ENCODE peak calls at places on chromosomes 11 and 22, in five cellular contexts. L, I, O, R and V are unnamed samples.
A peak's percentile ranks its signal among the peaks of the same experiment; 100 is the strongest.

GRCh38 chr11:69010361-69010891 is 2.6 kb downstream of the MRGPRF start:
- DNase-seq in L (no peak), O (no peak), I (peak; percentile 52), R (no peak), V (no peak)

GRCh38 chr11:117970400-117971024 is 15.7 kb upstream of the IL10RA start:
- DNase-seq in I (peak; percentile 66), O (peak; percentile 39), L (no peak), R (no peak), V (no peak)

GRCh38 chr22:49394116-49394785 is 433.4 kb downstream of the BRD1 start:
- DNase-seq in O (no peak), R (no peak), L (no peak), I (no peak), V (no peak)

GRCh38 chr11:70878366-70878765 is 374.0 kb downstream of the SHANK2 start:
- DNase-seq in O (no peak), I (no peak), L (no peak), R (no peak), V (no peak)

GRCh38 chr22:40463017-40463631 is 92.7 kb downstream of the SGSM3 start:
- DNase-seq in R (no peak), O (no peak), L (no peak), I (peak; percentile 84), V (no peak)

GRCh38 chr11:11349870-11350325 is 3.2 kb downstream of the CSNK2A3 start:
- DNase-seq in L (no peak), R (peak; percentile 22), I (no peak), O (no peak), V (no peak)

GRCh38 chr11:126888126-126888712 is 112.4 kb downstream of the KIRREL3 start:
- DNase-seq in L (no peak), I (no peak), O (no peak), R (no peak), V (no peak)

GRCh38 chr22:19846620-19847344 is 7.9 kb downstream of the GNB1L start:
- DNase-seq in O (no peak), L (no peak), I (no peak), R (no peak), V (no peak)

GRCh38 chr11:78417175-78417887 is at the start of gene GAB2:
- DNase-seq in R (no peak), O (peak; percentile 59), L (no peak), I (peak; percentile 92), V (no peak)

GRCh38 chr11:100574894-100575769 is 112.0 kb upstream of the ARHGAP42 start:
- DNase-seq in R (no peak), I (no peak), O (no peak), L (no peak), V (no peak)

GRCh38 chr22:32020117-32020516 is 22.9 kb upstream of the SLC5A1 start:
- DNase-seq in R (no peak), I (no peak), O (no peak), L (no peak), V (no peak)

GRCh38 chr11:95322546-95322945 is 91.5 kb upstream of the SESN3 start:
- DNase-seq in L (no peak), R (no peak), I (no peak), O (no peak), V (no peak)

GRCh38 chr11:58770166-58770565 is 38.4 kb upstream of the GLYAT start:
- DNase-seq in O (no peak), L (no peak), R (no peak), I (no peak), V (no peak)

GRCh38 chr11:14242198-14242597 is 116.8 kb downstream of the RRAS2 start:
- DNase-seq in R (no peak), I (no peak), O (no peak), L (no peak), V (no peak)

GRCh38 chr11:11752688-11753087 is 89.1 kb upstream of the USP47 start:
- DNase-seq in R (no peak), L (no peak), O (no peak), I (no peak), V (no peak)

GRCh38 chr11:20671856-20672546 is 2.6 kb downstream of the NELL1 start:
- DNase-seq in O (no peak), R (no peak), L (no peak), I (no peak), V (no peak)

GRCh38 chr22:21865041-21865440 is 2.4 kb downstream of the MAPK1 start:
- DNase-seq in R (no peak), L (no peak), O (no peak), I (no peak), V (peak; percentile 24)

GRCh38 chr11:124394408-124394807 is 4.4 kb downstream of the OR8B3 start:
- DNase-seq in I (no peak), L (no peak), O (no peak), R (no peak), V (no peak)

GRCh38 chr11:69588270-69588669 is 52.7 kb upstream of the CCND1 start:
- DNase-seq in L (no peak), I (no peak), R (no peak), O (no peak), V (no peak)

GRCh38 chr11:64879226-64879900 is 942 bp upstream of the EHD1 start:
- DNase-seq in O (no peak), L (no peak), R (no peak), I (peak; percentile 89), V (no peak)

GRCh38 chr11:8090756-8091155 is 9.7 kb downstream of the TUB start:
- DNase-seq in I (peak; percentile 24), R (peak; percentile 48), O (no peak), L (no peak), V (no peak)

GRCh38 chr22:42921301-42921700 is 64.2 kb upstream of the ARFGAP3 start:
- DNase-seq in L (no peak), O (no peak), I (peak; percentile 13), R (no peak), V (no peak)

GRCh38 chr22:33971561-33971961 is 51.3 kb upstream of the LARGE1 start:
- DNase-seq in I (no peak), O (no peak), L (peak; percentile 47), R (no peak), V (no peak)

GRCh38 chr11:119509277-119509841 is 86.4 kb upstream of the THY1 start:
- DNase-seq in R (no peak), I (no peak), O (no peak), L (no peak), V (no peak)

DNA sequence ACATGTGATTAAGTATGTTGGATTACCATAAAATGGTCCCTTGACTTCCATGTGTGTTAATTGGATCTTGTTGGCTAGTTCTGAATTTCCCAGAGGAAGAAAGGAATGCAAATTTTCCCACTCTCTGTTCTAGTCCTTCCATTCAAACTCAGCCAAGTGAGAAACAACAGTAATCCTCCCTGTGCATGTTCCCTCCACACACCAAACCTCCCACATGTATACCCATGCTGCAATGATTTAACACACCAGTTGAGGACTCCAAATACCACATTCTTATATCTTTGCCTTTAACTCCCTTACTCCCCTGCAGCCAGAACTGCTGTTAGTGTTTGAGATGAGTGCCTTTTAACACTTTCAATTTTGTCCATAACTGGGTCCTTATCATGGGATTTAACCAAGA is 1158.9 kb downstream of the DLG2 start:
- DNase-seq in O (no peak), L (no peak), I (no peak), R (no peak), V (no peak)
- H3K4me3 ChIP-seq in O (no peak overlapping the region), L (no peak overlapping the region), I (no peak overlapping the region), R (no peak overlapping the region), V (no peak overlapping the region)

GRCh38 chr11:9461068-9461759 is 402 bp downstream of the ZNF143 start:
- DNase-seq in L (peak; percentile 73), I (peak; percentile 96), O (peak; percentile 91), R (peak; percentile 90), V (peak; percentile 81)
- TF ChIP-seq POLR2A in L (peak; percentile 75), I (peak; percentile 97), O (peak; percentile 96), R (peak; percentile 83), V (peak; percentile 64)

GRCh38 chr11:61697093-61697492 is 16.9 kb downstream of the DAGLA start:
- DNase-seq in I (no peak), O (no peak), R (no peak), L (no peak), V (peak; percentile 32)

GRCh38 chr11:61693897-61694840 is 14.0 kb downstream of the DAGLA start:
- DNase-seq in L (no peak), O (no peak), R (no peak), I (no peak), V (no peak)

GRCh38 chr11:61694971-61695706 is 14.9 kb downstream of the DAGLA start:
- DNase-seq in O (no peak), L (peak; percentile 19), R (no peak), I (no peak), V (peak; percentile 88)

GRCh38 chr11:61696602-61697001 is 16.4 kb downstream of the DAGLA start:
- DNase-seq in O (no peak), L (no peak), R (no peak), I (no peak), V (no peak)

DNA sequence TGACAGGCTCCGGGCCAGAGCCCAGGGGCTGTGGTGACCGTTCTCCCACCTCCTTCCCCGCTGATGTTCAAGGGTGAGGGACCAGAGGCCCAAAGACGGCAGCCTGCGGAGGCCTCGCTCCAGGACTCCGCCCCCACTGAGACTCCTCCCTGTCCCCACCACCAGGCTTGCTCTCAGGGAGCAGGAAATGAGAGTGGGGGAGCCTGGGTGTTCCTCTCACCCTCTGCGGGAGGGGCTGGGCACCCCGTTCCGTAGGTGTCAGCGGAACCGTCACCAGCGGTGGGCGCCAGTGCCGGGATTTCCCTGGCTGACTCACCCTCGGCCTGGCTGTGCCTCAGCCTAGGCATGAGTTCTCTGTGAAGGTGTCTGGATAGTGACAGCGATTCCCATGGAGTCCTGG is 15.7 kb downstream of the DAGLA start:
- DNase-seq in R (peak; percentile 68), I (peak; percentile 89), L (peak; percentile 46), O (peak; percentile 62), V (peak; percentile 83)
- H3K27ac ChIP-seq in R (peak overlapping the region; percentile 27), I (peak overlapping the region; percentile 73), L (peak overlapping the region; percentile 90), O (no peak overlapping the region), V (peak overlapping the region; percentile 98)

GRCh38 chr11:1694846-1695547 is 2.0 kb upstream of the KRTAP5-6 start:
- DNase-seq in O (peak; percentile 45), L (no peak), R (no peak), I (peak; percentile 59), V (no peak)

GRCh38 chr11:1692708-1693326 is 4.2 kb upstream of the KRTAP5-6 start:
- DNase-seq in L (no peak), R (no peak), O (no peak), I (no peak), V (no peak)

GRCh38 chr11:1695548-1696108 is 1.4 kb upstream of the KRTAP5-6 start:
- DNase-seq in R (no peak), O (peak; percentile 37), I (peak; percentile 32), L (no peak), V (no peak)

GRCh38 chr11:1693327-1694063 is 3.5 kb upstream of the KRTAP5-6 start:
- DNase-seq in L (peak; percentile 59), I (peak; percentile 94), O (peak; percentile 85), R (peak; percentile 83), V (peak; percentile 76)

DNA sequence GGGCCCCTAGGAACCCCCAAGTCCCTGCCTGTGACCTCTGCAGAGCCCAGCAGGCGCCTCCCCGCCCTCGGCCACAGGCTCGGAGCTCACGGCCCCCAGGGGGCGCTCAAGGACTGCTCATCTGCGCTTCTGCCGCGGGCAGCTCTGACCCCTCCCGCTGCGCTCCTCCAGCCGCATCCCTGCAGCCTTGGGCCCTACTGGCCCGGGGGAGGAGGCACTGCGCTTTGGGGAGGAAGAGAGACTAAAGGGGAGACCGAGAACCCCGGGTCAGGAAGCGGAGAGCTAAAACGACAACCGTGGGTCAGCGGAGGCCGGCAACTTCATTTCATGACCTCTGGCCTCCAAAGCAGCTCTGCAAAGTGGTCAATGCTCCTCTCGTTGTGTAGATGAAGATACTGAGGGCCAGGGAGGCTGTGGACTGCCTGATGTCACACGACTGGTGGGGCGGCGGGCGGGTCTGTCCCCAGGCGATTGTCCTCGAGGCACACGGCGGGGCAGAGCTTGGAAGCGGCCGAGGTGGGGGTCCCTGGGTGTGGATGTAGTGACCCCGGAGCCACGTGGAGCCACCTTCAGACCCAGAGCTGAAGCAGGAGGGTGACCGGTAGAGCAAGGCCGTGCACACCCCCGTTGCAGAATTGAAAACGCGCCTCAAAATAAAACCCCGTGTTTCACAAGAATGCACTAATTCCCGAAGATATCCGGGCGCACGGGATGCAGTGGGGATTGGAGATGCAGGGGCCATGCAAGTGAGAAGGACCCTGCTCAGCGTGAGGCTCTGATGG is 2.7 kb upstream of the KRTAP5-6 start:
- DNase-seq in L (peak; percentile 67), O (peak; percentile 91), I (peak; percentile 98), R (peak; percentile 89), V (peak; percentile 72)
- H3K4me3 ChIP-seq in L (peak overlapping the region; percentile 39), O (peak overlapping the region; percentile 48), I (no peak overlapping the region), R (peak overlapping the region; percentile 6), V (no peak overlapping the region)